ENCODE peak calls at places on chromosomes 3 and 15, in nine cellular contexts. One of them, this sample, is unnamed.

GRCh38 chr3:197792019-197792647 is 1.1 kb downstream of the LRCH3 start:
- DNase-seq in transverse colon: no peak
- DNase-seq in RWPE1: no peak
- DNase-seq in tibial nerve: no peak
- DNase-seq in thyroid gland: no peak
- DNase-seq in glutamatergic neuron: no peak
- DNase-seq in spleen: no peak
- DNase-seq in fibroblast of pulmonary artery: peak; percentile 23
- DNase-seq in GM13976: no peak
- DNase-seq in this sample: no peak

GRCh38 chr15:52295421-52295991 is at the start of gene MYO5C:
- DNase-seq in tibial nerve: peak; percentile 32
- DNase-seq in fibroblast of pulmonary artery: peak; percentile 11
- DNase-seq in glutamatergic neuron: peak; percentile 60
- DNase-seq in transverse colon: peak; percentile 91
- DNase-seq in GM13976: no peak
- DNase-seq in spleen: peak; percentile 88
- DNase-seq in thyroid gland: peak; percentile 96
- DNase-seq in RWPE1: peak; percentile 89
- DNase-seq in this sample: peak; percentile 76

GRCh38 chr15:88463870-88464532 is 3.2 kb downstream of the MRPL46 start:
- DNase-seq in GM13976: no peak
- DNase-seq in fibroblast of pulmonary artery: no peak
- DNase-seq in transverse colon: no peak
- DNase-seq in glutamatergic neuron: no peak
- DNase-seq in spleen: no peak
- DNase-seq in thyroid gland: no peak
- DNase-seq in RWPE1: no peak
- DNase-seq in tibial nerve: no peak
- DNase-seq in this sample: no peak

GRCh38 chr15:63405159-63405558 is 23.5 kb upstream of the CA12 start:
- DNase-seq in spleen: no peak
- DNase-seq in transverse colon: no peak
- DNase-seq in RWPE1: no peak
- DNase-seq in glutamatergic neuron: no peak
- DNase-seq in fibroblast of pulmonary artery: no peak
- DNase-seq in thyroid gland: no peak
- DNase-seq in GM13976: no peak
- DNase-seq in tibial nerve: no peak
- DNase-seq in this sample: no peak

GRCh38 chr3:106227068-106227467 is 358.3 kb upstream of the CBLB start:
- DNase-seq in thyroid gland: no peak
- DNase-seq in glutamatergic neuron: no peak
- DNase-seq in spleen: no peak
- DNase-seq in RWPE1: no peak
- DNase-seq in tibial nerve: no peak
- DNase-seq in fibroblast of pulmonary artery: no peak
- DNase-seq in GM13976: no peak
- DNase-seq in transverse colon: no peak
- DNase-seq in this sample: no peak

GRCh38 chr3:116966649-116967048 is 257.1 kb downstream of the TUSC7 start:
- DNase-seq in fibroblast of pulmonary artery: no peak
- DNase-seq in thyroid gland: no peak
- DNase-seq in tibial nerve: no peak
- DNase-seq in spleen: no peak
- DNase-seq in RWPE1: no peak
- DNase-seq in glutamatergic neuron: no peak
- DNase-seq in transverse colon: no peak
- DNase-seq in GM13976: no peak
- DNase-seq in this sample: no peak

GRCh38 chr3:148319161-148319915 is 378.4 kb upstream of the AGTR1 start:
- DNase-seq in glutamatergic neuron: no peak
- DNase-seq in GM13976: peak; percentile 28
- DNase-seq in transverse colon: no peak
- DNase-seq in tibial nerve: no peak
- DNase-seq in fibroblast of pulmonary artery: peak; percentile 68
- DNase-seq in spleen: no peak
- DNase-seq in thyroid gland: no peak
- DNase-seq in RWPE1: peak; percentile 15
- DNase-seq in this sample: no peak

GRCh38 chr3:20861454-20861853 is 675.4 kb upstream of the SGO1 start:
- DNase-seq in thyroid gland: no peak
- DNase-seq in tibial nerve: no peak
- DNase-seq in RWPE1: no peak
- DNase-seq in glutamatergic neuron: no peak
- DNase-seq in spleen: no peak
- DNase-seq in transverse colon: no peak
- DNase-seq in fibroblast of pulmonary artery: no peak
- DNase-seq in GM13976: no peak
- DNase-seq in this sample: no peak

GRCh38 chr15:72237286-72238224 is 6.6 kb upstream of the PKM start:
- DNase-seq in thyroid gland: peak; percentile 23
- DNase-seq in glutamatergic neuron: no peak
- DNase-seq in GM13976: peak; percentile 53
- DNase-seq in fibroblast of pulmonary artery: peak; percentile 96
- DNase-seq in transverse colon: peak; percentile 51
- DNase-seq in tibial nerve: peak; percentile 51
- DNase-seq in RWPE1: peak; percentile 96
- DNase-seq in spleen: no peak
- DNase-seq in this sample: peak; percentile 89

GRCh38 chr15:70383856-70384255 is 286.1 kb upstream of the TLE3 start:
- DNase-seq in transverse colon: no peak
- DNase-seq in thyroid gland: no peak
- DNase-seq in RWPE1: no peak
- DNase-seq in fibroblast of pulmonary artery: no peak
- DNase-seq in spleen: no peak
- DNase-seq in GM13976: no peak
- DNase-seq in glutamatergic neuron: no peak
- DNase-seq in tibial nerve: no peak
- DNase-seq in this sample: no peak

GRCh38 chr15:27222479-27222878 is 251.5 kb downstream of the GABRG3 start:
- DNase-seq in RWPE1: no peak
- DNase-seq in tibial nerve: no peak
- DNase-seq in GM13976: no peak
- DNase-seq in thyroid gland: peak; percentile 6
- DNase-seq in fibroblast of pulmonary artery: no peak
- DNase-seq in transverse colon: no peak
- DNase-seq in glutamatergic neuron: no peak
- DNase-seq in spleen: no peak
- DNase-seq in this sample: no peak

GRCh38 chr3:120093923-120094775 is at the start of gene GSK3B:
- DNase-seq in fibroblast of pulmonary artery: peak; percentile 100
- DNase-seq in tibial nerve: peak; percentile 37
- DNase-seq in spleen: peak; percentile 99
- DNase-seq in GM13976: peak; percentile 70
- DNase-seq in glutamatergic neuron: peak; percentile 97
- DNase-seq in transverse colon: peak; percentile 78
- DNase-seq in thyroid gland: peak; percentile 75
- DNase-seq in RWPE1: peak; percentile 44
- DNase-seq in this sample: peak; percentile 87

GRCh38 chr15:66836476-66837030 is 134.5 kb downstream of the SMAD6 start:
- DNase-seq in glutamatergic neuron: no peak
- DNase-seq in GM13976: no peak
- DNase-seq in fibroblast of pulmonary artery: no peak
- DNase-seq in transverse colon: no peak
- DNase-seq in RWPE1: no peak
- DNase-seq in thyroid gland: no peak
- DNase-seq in spleen: no peak
- DNase-seq in tibial nerve: no peak
- DNase-seq in this sample: no peak

GRCh38 chr3:153577059-153577736 is 415.2 kb downstream of the RAP2B start:
- DNase-seq in thyroid gland: no peak
- DNase-seq in tibial nerve: no peak
- DNase-seq in GM13976: no peak
- DNase-seq in RWPE1: no peak
- DNase-seq in transverse colon: no peak
- DNase-seq in fibroblast of pulmonary artery: no peak
- DNase-seq in spleen: no peak
- DNase-seq in glutamatergic neuron: no peak
- DNase-seq in this sample: no peak

DNA sequence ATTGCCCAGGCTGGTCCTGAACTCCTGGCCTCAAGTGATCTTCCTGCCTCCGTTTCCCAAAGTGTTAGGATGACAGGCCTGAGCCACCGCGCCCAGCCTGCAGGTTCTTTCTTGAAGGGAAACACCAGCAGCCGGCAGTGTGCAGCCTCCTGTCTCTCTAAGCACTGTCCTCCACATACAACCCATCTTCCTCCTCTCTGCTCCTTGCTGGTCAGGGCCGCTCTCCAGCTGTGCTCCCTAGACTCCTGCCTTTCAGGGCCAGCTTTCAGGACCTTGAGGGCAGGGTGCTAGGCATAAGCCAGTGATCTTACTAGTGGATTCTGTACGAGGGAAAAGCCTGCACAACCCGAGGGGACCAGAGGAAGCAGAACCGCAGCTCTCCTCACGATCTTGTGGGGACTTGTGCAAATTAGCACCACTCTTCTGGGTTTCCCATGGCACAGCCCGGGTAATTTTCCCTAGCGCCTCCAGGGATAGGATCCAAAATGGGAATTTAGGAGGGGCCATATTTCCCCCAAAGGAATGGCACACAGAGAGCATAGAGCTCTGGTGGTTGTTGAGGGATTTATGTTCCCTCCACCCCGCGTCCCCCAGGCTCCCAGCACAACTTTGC is 18.2 kb upstream of the CORO2B start:
- DNase-seq in thyroid gland: no peak
- DNase-seq in GM13976: no peak
- DNase-seq in transverse colon: no peak
- DNase-seq in glutamatergic neuron: peak; percentile 36
- DNase-seq in tibial nerve: peak; percentile 10
- DNase-seq in fibroblast of pulmonary artery: no peak
- DNase-seq in RWPE1: no peak
- DNase-seq in spleen: peak; percentile 67
- DNase-seq in this sample: no peak
- TF ChIP-seq CTCF in thyroid gland: no peak
- TF ChIP-seq CTCF in GM13976: no peak
- TF ChIP-seq CTCF in transverse colon: no peak
- TF ChIP-seq CTCF in glutamatergic neuron: no peak
- TF ChIP-seq CTCF in tibial nerve: no peak
- TF ChIP-seq CTCF in fibroblast of pulmonary artery: no peak
- TF ChIP-seq CTCF in RWPE1: no peak
- TF ChIP-seq CTCF in spleen: no peak
- TF ChIP-seq CTCF in this sample: no peak

GRCh38 chr3:69987833-69988232 is 11.7 kb upstream of the SAMMSON start:
- DNase-seq in GM13976: no peak
- DNase-seq in transverse colon: no peak
- DNase-seq in RWPE1: no peak
- DNase-seq in glutamatergic neuron: no peak
- DNase-seq in tibial nerve: no peak
- DNase-seq in fibroblast of pulmonary artery: no peak
- DNase-seq in thyroid gland: no peak
- DNase-seq in spleen: no peak
- DNase-seq in this sample: no peak

GRCh38 chr3:69986419-69986818 is 13.1 kb upstream of the SAMMSON start:
- DNase-seq in GM13976: no peak
- DNase-seq in glutamatergic neuron: no peak
- DNase-seq in thyroid gland: peak; percentile 34
- DNase-seq in tibial nerve: no peak
- DNase-seq in transverse colon: no peak
- DNase-seq in spleen: no peak
- DNase-seq in RWPE1: no peak
- DNase-seq in fibroblast of pulmonary artery: no peak
- DNase-seq in this sample: no peak

GRCh38 chr3:69985266-69985665 is 14.3 kb upstream of the SAMMSON start:
- DNase-seq in GM13976: no peak
- DNase-seq in RWPE1: peak; percentile 2
- DNase-seq in transverse colon: no peak
- DNase-seq in fibroblast of pulmonary artery: no peak
- DNase-seq in glutamatergic neuron: no peak
- DNase-seq in tibial nerve: no peak
- DNase-seq in spleen: no peak
- DNase-seq in thyroid gland: no peak
- DNase-seq in this sample: no peak

GRCh38 chr3:69983546-69984265 is 15.8 kb upstream of the SAMMSON start:
- DNase-seq in glutamatergic neuron: no peak
- DNase-seq in GM13976: no peak
- DNase-seq in thyroid gland: no peak
- DNase-seq in RWPE1: no peak
- DNase-seq in transverse colon: no peak
- DNase-seq in tibial nerve: no peak
- DNase-seq in spleen: no peak
- DNase-seq in fibroblast of pulmonary artery: no peak
- DNase-seq in this sample: no peak
- TF ChIP-seq CTCF in glutamatergic neuron: no peak
- TF ChIP-seq CTCF in GM13976: no peak
- TF ChIP-seq CTCF in thyroid gland: no peak
- TF ChIP-seq CTCF in RWPE1: no peak
- TF ChIP-seq CTCF in transverse colon: no peak
- TF ChIP-seq CTCF in tibial nerve: no peak
- TF ChIP-seq CTCF in spleen: no peak
- TF ChIP-seq CTCF in fibroblast of pulmonary artery: no peak
- TF ChIP-seq CTCF in this sample: no peak

GRCh38 chr3:187286467-187287059 is 5.0 kb downstream of the MASP1 start:
- DNase-seq in fibroblast of pulmonary artery: peak; percentile 77
- DNase-seq in transverse colon: no peak
- DNase-seq in RWPE1: no peak
- DNase-seq in thyroid gland: no peak
- DNase-seq in glutamatergic neuron: no peak
- DNase-seq in tibial nerve: no peak
- DNase-seq in GM13976: no peak
- DNase-seq in spleen: no peak
- DNase-seq in this sample: no peak

GRCh38 chr3:187276397-187277128 is 15.0 kb downstream of the MASP1 start:
- DNase-seq in fibroblast of pulmonary artery: no peak
- DNase-seq in thyroid gland: no peak
- DNase-seq in tibial nerve: no peak
- DNase-seq in spleen: no peak
- DNase-seq in RWPE1: no peak
- DNase-seq in GM13976: no peak
- DNase-seq in glutamatergic neuron: no peak
- DNase-seq in transverse colon: no peak
- DNase-seq in this sample: no peak

GRCh38 chr3:187280644-187281043 is 10.9 kb downstream of the MASP1 start:
- DNase-seq in spleen: no peak
- DNase-seq in glutamatergic neuron: no peak
- DNase-seq in RWPE1: no peak
- DNase-seq in thyroid gland: no peak
- DNase-seq in tibial nerve: no peak
- DNase-seq in transverse colon: no peak
- DNase-seq in GM13976: no peak
- DNase-seq in fibroblast of pulmonary artery: no peak
- DNase-seq in this sample: no peak

GRCh38 chr3:187277129-187277462 is 14.4 kb downstream of the MASP1 start:
- DNase-seq in RWPE1: no peak
- DNase-seq in tibial nerve: no peak
- DNase-seq in thyroid gland: no peak
- DNase-seq in GM13976: no peak
- DNase-seq in fibroblast of pulmonary artery: no peak
- DNase-seq in spleen: no peak
- DNase-seq in glutamatergic neuron: no peak
- DNase-seq in transverse colon: no peak
- DNase-seq in this sample: no peak

GRCh38 chr3:187281191-187281714 is 10.3 kb downstream of the MASP1 start:
- DNase-seq in spleen: no peak
- DNase-seq in transverse colon: no peak
- DNase-seq in glutamatergic neuron: no peak
- DNase-seq in thyroid gland: no peak
- DNase-seq in GM13976: no peak
- DNase-seq in fibroblast of pulmonary artery: peak; percentile 74
- DNase-seq in tibial nerve: no peak
- DNase-seq in RWPE1: no peak
- DNase-seq in this sample: no peak
- TF ChIP-seq CTCF in spleen: no peak
- TF ChIP-seq CTCF in transverse colon: no peak
- TF ChIP-seq CTCF in glutamatergic neuron: no peak
- TF ChIP-seq CTCF in thyroid gland: no peak
- TF ChIP-seq CTCF in GM13976: no peak
- TF ChIP-seq CTCF in fibroblast of pulmonary artery: peak; percentile 16
- TF ChIP-seq CTCF in tibial nerve: no peak
- TF ChIP-seq CTCF in RWPE1: no peak
- TF ChIP-seq CTCF in this sample: no peak

GRCh38 chr3:140092883-140093536 is 158.0 kb downstream of the CLSTN2 start:
- DNase-seq in transverse colon: no peak
- DNase-seq in glutamatergic neuron: no peak
- DNase-seq in spleen: no peak
- DNase-seq in fibroblast of pulmonary artery: no peak
- DNase-seq in RWPE1: no peak
- DNase-seq in tibial nerve: no peak
- DNase-seq in GM13976: peak; percentile 12
- DNase-seq in thyroid gland: no peak
- DNase-seq in this sample: no peak
- TF ChIP-seq CTCF in transverse colon: no peak
- TF ChIP-seq CTCF in glutamatergic neuron: no peak
- TF ChIP-seq CTCF in spleen: no peak
- TF ChIP-seq CTCF in fibroblast of pulmonary artery: no peak
- TF ChIP-seq CTCF in RWPE1: no peak
- TF ChIP-seq CTCF in tibial nerve: no peak
- TF ChIP-seq CTCF in GM13976: peak; percentile 26
- TF ChIP-seq CTCF in thyroid gland: no peak
- TF ChIP-seq CTCF in this sample: no peak

This sample was measured in tibial artery.